ENCODE peak calls at places on chromosomes 5 and 9, in six cellular contexts. N is DND-41, J is lower lobe of right lung, F is upper lobe of left lung, L is tibial nerve, D is endodermal cell. S is an unnamed sample.
A peak's percentile ranks its signal among the peaks of the same experiment; 100 is the strongest.

GRCh38 chr5:120684213-120684612 is 220.1 kb downstream of the PRR16 start:
- DNase-seq in N (no peak), J (no peak), F (no peak), L (no peak), D (no peak), S (no peak)

GRCh38 chr9:23412458-23412857 is 413.6 kb downstream of the ELAVL2 start:
- DNase-seq in N (no peak), J (no peak), F (no peak), L (no peak), D (no peak), S (no peak)

GRCh38 chr5:109349419-109349818 is 60.4 kb downstream of the PJA2 start:
- DNase-seq in N (no peak), J (no peak), F (no peak), L (no peak), D (no peak), S (no peak)

GRCh38 chr5:112417931-112418358 is 1.1 kb downstream of the EPB41L4A start:
- DNase-seq in N (no peak), J (peak; percentile 65), F (no peak), L (no peak), D (peak; percentile 74), S (peak; percentile 71)

GRCh38 chr9:20300430-20301115 is 321.7 kb downstream of the MLLT3 start:
- DNase-seq in N (no peak), J (no peak), F (no peak), L (no peak), D (no peak), S (no peak)

GRCh38 chr9:71681104-71681707 is 87.1 kb downstream of the CEMIP2 start:
- DNase-seq in N (no peak), J (no peak), F (no peak), L (no peak), D (no peak), S (no peak)

GRCh38 chr5:73419414-73420390 is 28.9 kb downstream of the FOXD1 start:
- DNase-seq in N (no peak), J (no peak), F (peak; percentile 85), L (peak; percentile 72), D (peak; percentile 84), S (no peak)

GRCh38 chr5:79564798-79565279 is 47.4 kb upstream of the TENT2 start:
- DNase-seq in N (no peak), J (no peak), F (no peak), L (no peak), D (no peak), S (no peak)

GRCh38 chr5:90994796-90995195 is 388.3 kb downstream of the ARRDC3 start:
- DNase-seq in N (no peak), J (no peak), F (no peak), L (no peak), D (no peak), S (no peak)

GRCh38 chr5:109161914-109162683 is 247.7 kb downstream of the PJA2 start:
- DNase-seq in N (no peak), J (no peak), F (no peak), L (no peak), D (no peak), S (no peak)

GRCh38 chr9:72443855-72444254 is 77.6 kb upstream of the TMC1 start:
- DNase-seq in N (no peak), J (no peak), F (no peak), L (no peak), D (no peak), S (no peak)

GRCh38 chr5:126274819-126275218 is 148.4 kb upstream of the GRAMD2B start:
- DNase-seq in N (no peak), J (no peak), F (no peak), L (no peak), D (no peak), S (no peak)

GRCh38 chr5:6443326-6443725 is 5.3 kb upstream of the UBE2QL1 start:
- DNase-seq in N (no peak), J (no peak), F (no peak), L (no peak), D (no peak), S (no peak)
- TF ChIP-seq CTCF in N (no peak), J (no peak), F (no peak), L (no peak), D (no peak), S (no peak)

GRCh38 chr9:131739192-131739961 is 499 bp downstream of the RAPGEF1 start:
- DNase-seq in N (peak; percentile 41), J (peak; percentile 71), F (peak; percentile 92), L (no peak), D (peak; percentile 84), S (peak; percentile 41)
- H3K4me1 ChIP-seq in N (peaks cover 42% of the 10 kb centered on the region), J (peaks cover 55% of the 10 kb centered on the region), F (peaks cover 41% of the 10 kb centered on the region), L (peaks cover 18% of the 10 kb centered on the region), D (no peaks in the 10 kb centered on the region), S (peaks cover 66% of the 10 kb centered on the region)

DNA sequence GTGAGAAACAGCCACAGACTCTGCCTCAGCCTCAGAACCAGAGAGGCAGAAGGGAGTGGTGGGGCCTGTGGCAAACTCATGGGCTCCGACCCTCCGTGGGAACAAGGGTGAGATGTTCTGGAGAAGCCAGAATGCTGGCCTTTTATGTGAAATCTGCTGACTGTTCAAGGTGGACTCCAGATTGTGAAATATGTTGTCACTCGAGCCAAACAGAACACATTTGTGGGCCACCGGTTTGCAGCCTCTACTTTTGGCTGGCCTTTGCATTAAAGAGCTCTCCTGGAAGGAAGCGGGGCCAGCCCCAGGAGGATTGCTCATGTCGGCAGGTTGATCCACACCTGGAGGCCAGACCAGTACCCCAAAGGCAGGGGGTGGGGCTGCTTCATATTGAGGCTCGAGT is 62.4 kb downstream of the ERGIC1 start:
- DNase-seq in N (no peak), J (no peak), F (no peak), L (no peak), D (no peak), S (no peak)
- H3K36me3 ChIP-seq in N (peaks cover 44% of the 10 kb centered on the region), J (peaks cover 44% of the 10 kb centered on the region), F (peaks cover 29% of the 10 kb centered on the region), L (no peaks in the 10 kb centered on the region), D (peaks cover 38% of the 10 kb centered on the region), S (peaks cover 11% of the 10 kb centered on the region)

DNA sequence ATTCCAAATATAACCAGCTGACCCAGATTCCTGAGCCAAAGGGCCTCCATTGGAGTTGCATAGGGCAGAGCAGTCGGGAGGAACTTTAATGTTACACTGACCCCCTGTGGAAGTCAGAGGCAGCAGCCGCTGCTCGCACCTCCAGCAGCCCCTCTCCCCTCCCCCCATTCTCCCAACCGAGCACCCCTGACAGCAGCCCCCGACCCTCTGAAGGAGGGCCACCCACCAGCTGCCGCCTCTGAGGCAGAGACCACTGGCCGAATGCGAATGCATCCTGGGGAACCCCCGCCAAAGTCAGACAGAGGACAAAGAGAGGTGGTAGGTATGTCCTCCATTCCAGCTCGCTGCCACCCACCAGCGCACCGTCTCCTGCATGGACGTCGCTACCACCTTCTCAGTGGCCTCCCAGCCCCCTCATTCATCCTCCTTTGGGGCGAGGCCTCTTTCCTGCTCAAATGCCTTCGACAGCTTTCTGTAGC is 231.0 kb downstream of the CDK5RAP2 start:
- DNase-seq in N (peak; percentile 33), J (no peak), F (peak; percentile 63), L (no peak), D (peak; percentile 88), S (no peak)
- TF ChIP-seq CTCF in N (peak; percentile 67), J (peak; percentile 49), F (peak; percentile 31), L (no peak), D (peak; percentile 91), S (peak; percentile 73)

GRCh38 chr9:37454238-37454637 is 11.0 kb downstream of the ZBTB5 start:
- DNase-seq in N (no peak), J (no peak), F (no peak), L (no peak), D (no peak), S (no peak)

GRCh38 chr9:37451628-37452027 is 13.6 kb downstream of the ZBTB5 start:
- DNase-seq in N (no peak), J (no peak), F (no peak), L (no peak), D (no peak), S (no peak)

GRCh38 chr9:37452611-37453010 is 12.6 kb downstream of the ZBTB5 start:
- DNase-seq in N (no peak), J (no peak), F (no peak), L (no peak), D (no peak), S (no peak)

GRCh38 chr9:37455884-37456647 is 9.2 kb downstream of the ZBTB5 start:
- DNase-seq in N (no peak), J (no peak), F (no peak), L (no peak), D (no peak), S (no peak)

DNA sequence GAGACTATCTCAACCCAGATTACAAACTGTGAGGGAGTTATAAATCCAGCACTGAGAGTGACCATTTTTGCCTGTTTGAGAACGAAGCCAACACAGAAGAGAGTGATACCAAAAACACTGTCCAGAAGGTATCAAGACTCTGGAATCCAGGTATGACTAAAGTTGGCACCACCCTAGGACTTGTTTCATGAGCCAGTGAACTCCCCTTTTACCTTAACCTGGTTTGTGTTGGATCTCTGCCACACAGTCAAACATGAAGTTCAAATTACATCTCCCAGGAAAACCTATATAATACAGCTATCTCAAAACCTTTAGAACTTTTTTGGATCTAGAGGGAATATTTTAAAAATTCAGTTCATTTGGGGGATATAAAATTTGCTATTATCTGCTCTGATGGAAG is 11.4 kb downstream of the ZBTB5 start:
- DNase-seq in N (no peak), J (no peak), F (no peak), L (no peak), D (no peak), S (no peak)
- H3K4me1 ChIP-seq in N (no peaks in the 10 kb centered on the region), J (peaks cover 9% of the 10 kb centered on the region), F (peaks cover 18% of the 10 kb centered on the region), L (peaks cover 9% of the 10 kb centered on the region), D (no peaks in the 10 kb centered on the region), S (peaks cover 20% of the 10 kb centered on the region)

GRCh38 chr5:179822059-179822432 is 1.3 kb downstream of the SQSTM1 start:
- DNase-seq in N (no peak), J (peak; percentile 16), F (no peak), L (no peak), D (no peak), S (no peak)

GRCh38 chr5:179822444-179822990 is 1.8 kb downstream of the SQSTM1 start:
- DNase-seq in N (no peak), J (peak; percentile 40), F (no peak), L (no peak), D (peak; percentile 51), S (no peak)

GRCh38 chr5:179825655-179826182 is 5.0 kb downstream of the SQSTM1 start:
- DNase-seq in N (no peak), J (no peak), F (no peak), L (no peak), D (no peak), S (no peak)

GRCh38 chr5:179823937-179824744 is 3.4 kb downstream of the SQSTM1 start:
- DNase-seq in N (no peak), J (peak; percentile 42), F (peak; percentile 68), L (no peak), D (no peak), S (no peak)

GRCh38 chr5:179824745-179825112 is 4.0 kb downstream of the SQSTM1 start:
- DNase-seq in N (no peak), J (no peak), F (no peak), L (no peak), D (no peak), S (no peak)
- H3K36me3 ChIP-seq in N (peaks cover 64% of the 10 kb centered on the region), J (peaks cover 78% of the 10 kb centered on the region), F (peaks cover 68% of the 10 kb centered on the region), L (peaks cover 24% of the 10 kb centered on the region), D (peaks cover 52% of the 10 kb centered on the region), S (peaks cover 80% of the 10 kb centered on the region)

DNA sequence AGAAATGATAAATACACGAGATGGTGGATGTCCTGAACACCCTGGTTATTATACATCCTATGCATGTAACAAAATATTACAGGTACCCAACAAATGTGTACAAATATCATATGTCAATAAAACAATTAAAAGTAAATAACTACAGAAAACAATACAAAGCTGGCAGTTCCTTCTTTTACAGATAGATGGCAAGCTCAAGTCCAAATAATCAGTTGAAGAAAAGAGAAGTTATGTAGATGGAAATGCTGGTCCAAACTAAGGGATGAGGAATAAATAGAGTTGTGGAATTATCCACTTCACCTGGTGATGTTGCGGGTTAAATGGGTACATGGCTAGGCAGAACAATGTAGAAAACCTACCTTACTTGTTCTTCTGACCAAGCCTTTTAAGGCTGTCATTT is 79.4 kb downstream of the PALM2AKAP2 start:
- DNase-seq in N (no peak), J (no peak), F (no peak), L (no peak), D (no peak), S (no peak)
- TF ChIP-seq CTCF in N (peak; percentile 13), J (no peak), F (no peak), L (no peak), D (peak; percentile 64), S (peak; percentile 42)